ENCODE peak calls at places on chromosomes 7 and 10, in ten cellular contexts. T is Right ventricle myocardium superior, N is amniotic stem cell, E is NCI-H1694 treated with DMSO at 0.1 percent for 48 hours, A is NCI-H69, K is GM13977, Q is astrocyte of the spinal cord, G is heart right ventricle, D is HT-29, H is NCI-H2171 treated with DMSO at 0.1 percent for 48 hours. Y is an unnamed sample.

GRCh38 chr7:5429253-5429856 is 5.7 kb upstream of the TNRC18 start:
- DNase-seq in Q (peak), H (peak), T (peak), N (no peak), K (no peak), D (peak), G (peak), E (no peak), A (peak), Y (no peak)

GRCh38 chr10:113965077-113965476 is 78.6 kb upstream of the ADRB1 start:
- DNase-seq in H (no peak), G (no peak), A (no peak), T (no peak), N (no peak), Q (no peak), E (no peak), D (no peak), K (no peak), Y (no peak)

GRCh38 chr7:144437370-144438191 is 34.1 kb upstream of the NOBOX start:
- DNase-seq in T (no peak), D (peak), Q (peak), A (peak), K (peak), E (peak), G (peak), H (peak), N (peak), Y (peak)

GRCh38 chr7:34157137-34157536 is 251.8 kb downstream of the BMPER start:
- DNase-seq in T (no peak), N (no peak), H (no peak), D (no peak), K (no peak), G (no peak), A (no peak), Q (no peak), E (no peak), Y (no peak)

GRCh38 chr7:27897001-27897400 is 157.0 kb downstream of the TAX1BP1 start:
- DNase-seq in Q (no peak), D (no peak), K (no peak), G (no peak), E (no peak), N (no peak), T (no peak), A (no peak), H (no peak), Y (no peak)

GRCh38 chr7:100575746-100576383 is 2.2 kb upstream of the SAP25 start:
- DNase-seq in E (no peak), A (no peak), G (no peak), K (no peak), D (no peak), N (no peak), T (peak), H (no peak), Q (no peak), Y (no peak)

GRCh38 chr7:128266891-128267839 is 26.1 kb downstream of the LEP start:
- DNase-seq in N (peak), G (peak), E (peak), K (no peak), D (peak), H (peak), T (peak), A (peak), Q (peak), Y (no peak)

GRCh38 chr10:111990734-111991133 is 192.8 kb downstream of the GPAM start:
- DNase-seq in K (no peak), A (no peak), T (no peak), D (no peak), Q (no peak), H (no peak), N (no peak), E (no peak), G (no peak), Y (no peak)

GRCh38 chr10:24054421-24054820 is 154.5 kb upstream of the KIAA1217 start:
- DNase-seq in E (no peak), T (no peak), N (no peak), H (no peak), Q (no peak), D (no peak), G (no peak), A (no peak), K (no peak), Y (no peak)

GRCh38 chr7:103113164-103113563 is 35.7 kb downstream of the NAPEPLD start:
- DNase-seq in Q (peak), H (no peak), K (no peak), G (no peak), D (no peak), N (peak), A (no peak), T (no peak), E (no peak), Y (no peak)

GRCh38 chr7:25922296-25922695 is 229.7 kb upstream of the NFE2L3 start:
- DNase-seq in T (no peak), D (no peak), K (no peak), Q (no peak), G (no peak), N (no peak), E (no peak), H (no peak), A (no peak), Y (no peak)

GRCh38 chr10:77405771-77406241 is 231.8 kb downstream of the KCNMA1 start:
- DNase-seq in E (peak), N (no peak), Q (peak), D (peak), H (peak), T (no peak), K (peak), A (peak), G (peak), Y (no peak)

GRCh38 chr10:113930482-113931057 is 76.1 kb downstream of the NHLRC2 start:
- DNase-seq in A (no peak), K (no peak), D (no peak), G (no peak), N (no peak), T (no peak), E (no peak), H (no peak), Q (no peak), Y (no peak)

GRCh38 chr7:51328351-51328801 is 11.8 kb upstream of the COBL start:
- DNase-seq in K (no peak), E (no peak), G (no peak), A (no peak), H (no peak), D (no peak), N (no peak), Q (no peak), T (no peak), Y (no peak)

GRCh38 chr7:128842674-128843641 is 12.8 kb downstream of the FLNC start:
- DNase-seq in H (no peak), G (no peak), T (peak), D (no peak), E (no peak), Q (no peak), A (peak), N (no peak), K (peak), Y (no peak)

GRCh38 chr7:128247640-128248194 is 6.6 kb downstream of the LEP start:
- DNase-seq in A (peak), T (no peak), D (peak), K (no peak), N (no peak), H (no peak), Q (peak), E (no peak), G (no peak), Y (no peak)

GRCh38 chr10:1609596-1609995 is 127.7 kb downstream of the ADARB2 start:
- DNase-seq in H (peak), N (no peak), E (no peak), K (no peak), T (no peak), Q (no peak), G (no peak), D (no peak), A (no peak), Y (no peak)

GRCh38 chr7:103928581-103928980 is 60.9 kb downstream of the RELN start:
- DNase-seq in D (no peak), N (no peak), G (no peak), K (no peak), H (peak), Q (no peak), T (no peak), A (peak), E (no peak), Y (no peak)

GRCh38 chr10:1737222-1738061 is at the start of gene ADARB2:
- DNase-seq in Q (no peak), E (peak), G (peak), N (no peak), H (peak), T (no peak), A (peak), D (no peak), K (peak), Y (no peak)

GRCh38 chr7:91201731-91202130 is 62.5 kb upstream of the FZD1 start:
- DNase-seq in D (no peak), A (peak), G (no peak), E (no peak), H (peak), K (no peak), T (no peak), N (no peak), Q (no peak), Y (no peak)

GRCh38 chr10:89301721-89302445 is at the start of gene IFIT2:
- DNase-seq in H (peak), D (peak), N (peak), G (peak), A (no peak), E (peak), Q (peak), T (no peak), K (peak), Y (no peak)

GRCh38 chr7:26399747-26400146 is 108.1 kb downstream of the SNX10 start:
- DNase-seq in A (peak), K (no peak), D (no peak), E (no peak), G (no peak), Q (no peak), T (no peak), N (no peak), H (no peak), Y (no peak)

GRCh38 chr10:48554668-48555067 is 50.2 kb downstream of the ARHGAP22 start:
- DNase-seq in E (no peak), K (no peak), D (no peak), N (no peak), A (no peak), Q (no peak), G (no peak), H (no peak), T (no peak), Y (no peak)

GRCh38 chr7:17016402-17017010 is 134.7 kb upstream of the AGR3 start:
- DNase-seq in G (no peak), E (no peak), T (no peak), D (no peak), A (no peak), Q (no peak), H (no peak), K (no peak), N (no peak), Y (no peak)